ENCODE peak calls at places on chromosomes 3 and 15, in ten cellular contexts. One of them, this sample, is unnamed.

GRCh38 chr3:117408811-117409210 is 699.2 kb downstream of the TUSC7 start:
- DNase-seq in fibroblast of pulmonary artery: peak; percentile 28
- DNase-seq in coronary artery: no peak
- DNase-seq in upper lobe of left lung: no peak
- DNase-seq in right atrium auricular region: no peak
- DNase-seq in testis: no peak
- DNase-seq in right cardiac atrium: no peak
- DNase-seq in thoracic aorta: no peak
- DNase-seq in GM12878: no peak
- DNase-seq in CD8-positive, alpha-beta memory T cell: no peak
- DNase-seq in this sample: no peak

GRCh38 chr3:153513236-153513635 is 351.2 kb downstream of the RAP2B start:
- DNase-seq in right cardiac atrium: no peak
- DNase-seq in CD8-positive, alpha-beta memory T cell: peak; percentile 1
- DNase-seq in upper lobe of left lung: no peak
- DNase-seq in right atrium auricular region: no peak
- DNase-seq in thoracic aorta: no peak
- DNase-seq in testis: peak; percentile 18
- DNase-seq in coronary artery: no peak
- DNase-seq in fibroblast of pulmonary artery: peak; percentile 23
- DNase-seq in GM12878: no peak
- DNase-seq in this sample: peak; percentile 8

GRCh38 chr15:37995461-37996347 is 61.3 kb downstream of the TMCO5A start:
- DNase-seq in CD8-positive, alpha-beta memory T cell: no peak
- DNase-seq in thoracic aorta: no peak
- DNase-seq in right atrium auricular region: no peak
- DNase-seq in testis: peak; percentile 52
- DNase-seq in fibroblast of pulmonary artery: peak; percentile 87
- DNase-seq in right cardiac atrium: peak; percentile 35
- DNase-seq in coronary artery: no peak
- DNase-seq in upper lobe of left lung: no peak
- DNase-seq in GM12878: peak; percentile 26
- DNase-seq in this sample: peak; percentile 48

GRCh38 chr3:158313344-158313927 is 203.5 kb downstream of the RSRC1 start:
- DNase-seq in upper lobe of left lung: no peak
- DNase-seq in fibroblast of pulmonary artery: peak; percentile 55
- DNase-seq in coronary artery: no peak
- DNase-seq in thoracic aorta: no peak
- DNase-seq in CD8-positive, alpha-beta memory T cell: no peak
- DNase-seq in right cardiac atrium: no peak
- DNase-seq in GM12878: no peak
- DNase-seq in testis: no peak
- DNase-seq in right atrium auricular region: no peak
- DNase-seq in this sample: peak; percentile 34

GRCh38 chr3:126245811-126246727 is 65.7 kb upstream of the ALDH1L1 start:
- DNase-seq in testis: peak; percentile 78
- DNase-seq in coronary artery: no peak
- DNase-seq in fibroblast of pulmonary artery: peak; percentile 77
- DNase-seq in GM12878: no peak
- DNase-seq in right atrium auricular region: no peak
- DNase-seq in right cardiac atrium: peak; percentile 62
- DNase-seq in upper lobe of left lung: peak; percentile 45
- DNase-seq in CD8-positive, alpha-beta memory T cell: no peak
- DNase-seq in thoracic aorta: no peak
- DNase-seq in this sample: peak; percentile 41

GRCh38 chr3:7574435-7574834 is 713.5 kb downstream of the GRM7 start:
- DNase-seq in GM12878: no peak
- DNase-seq in coronary artery: no peak
- DNase-seq in upper lobe of left lung: no peak
- DNase-seq in testis: no peak
- DNase-seq in right atrium auricular region: no peak
- DNase-seq in thoracic aorta: no peak
- DNase-seq in CD8-positive, alpha-beta memory T cell: no peak
- DNase-seq in right cardiac atrium: no peak
- DNase-seq in fibroblast of pulmonary artery: peak; percentile 65
- DNase-seq in this sample: no peak

GRCh38 chr3:31968391-31968926 is 12.6 kb downstream of the OSBPL10 start:
- DNase-seq in GM12878: no peak
- DNase-seq in coronary artery: no peak
- DNase-seq in right atrium auricular region: no peak
- DNase-seq in thoracic aorta: no peak
- DNase-seq in upper lobe of left lung: no peak
- DNase-seq in fibroblast of pulmonary artery: peak; percentile 80
- DNase-seq in right cardiac atrium: no peak
- DNase-seq in testis: no peak
- DNase-seq in CD8-positive, alpha-beta memory T cell: no peak
- DNase-seq in this sample: no peak

GRCh38 chr3:52120576-52121458 is 33.4 kb downstream of the POC1A start:
- DNase-seq in upper lobe of left lung: no peak
- DNase-seq in testis: no peak
- DNase-seq in CD8-positive, alpha-beta memory T cell: no peak
- DNase-seq in fibroblast of pulmonary artery: no peak
- DNase-seq in right cardiac atrium: no peak
- DNase-seq in thoracic aorta: no peak
- DNase-seq in GM12878: no peak
- DNase-seq in right atrium auricular region: no peak
- DNase-seq in coronary artery: no peak
- DNase-seq in this sample: no peak

GRCh38 chr3:47645551-47645950 is 66.9 kb upstream of the CSPG5 start:
- DNase-seq in upper lobe of left lung: no peak
- DNase-seq in testis: no peak
- DNase-seq in fibroblast of pulmonary artery: peak; percentile 14
- DNase-seq in GM12878: no peak
- DNase-seq in right cardiac atrium: no peak
- DNase-seq in thoracic aorta: no peak
- DNase-seq in CD8-positive, alpha-beta memory T cell: no peak
- DNase-seq in right atrium auricular region: no peak
- DNase-seq in coronary artery: no peak
- DNase-seq in this sample: no peak

GRCh38 chr3:98326945-98327344 is 26.7 kb upstream of the OR5K4 start:
- DNase-seq in CD8-positive, alpha-beta memory T cell: no peak
- DNase-seq in testis: no peak
- DNase-seq in coronary artery: no peak
- DNase-seq in upper lobe of left lung: no peak
- DNase-seq in right atrium auricular region: no peak
- DNase-seq in fibroblast of pulmonary artery: no peak
- DNase-seq in GM12878: peak; percentile 35
- DNase-seq in right cardiac atrium: no peak
- DNase-seq in thoracic aorta: no peak
- DNase-seq in this sample: no peak

GRCh38 chr15:52626671-52627369 is 52.4 kb downstream of the ATOSA start:
- DNase-seq in upper lobe of left lung: no peak
- DNase-seq in CD8-positive, alpha-beta memory T cell: no peak
- DNase-seq in testis: no peak
- DNase-seq in GM12878: no peak
- DNase-seq in right cardiac atrium: no peak
- DNase-seq in fibroblast of pulmonary artery: no peak
- DNase-seq in coronary artery: no peak
- DNase-seq in right atrium auricular region: no peak
- DNase-seq in thoracic aorta: no peak
- DNase-seq in this sample: no peak

GRCh38 chr15:58873267-58873666 is 60.2 kb downstream of the SLTM start:
- DNase-seq in right cardiac atrium: no peak
- DNase-seq in thoracic aorta: no peak
- DNase-seq in fibroblast of pulmonary artery: peak; percentile 40
- DNase-seq in coronary artery: no peak
- DNase-seq in right atrium auricular region: no peak
- DNase-seq in CD8-positive, alpha-beta memory T cell: no peak
- DNase-seq in upper lobe of left lung: no peak
- DNase-seq in testis: no peak
- DNase-seq in GM12878: no peak
- DNase-seq in this sample: no peak

GRCh38 chr15:89091667-89092220 is 3.5 kb downstream of the ABHD2 start:
- DNase-seq in right cardiac atrium: no peak
- DNase-seq in testis: no peak
- DNase-seq in right atrium auricular region: no peak
- DNase-seq in fibroblast of pulmonary artery: no peak
- DNase-seq in GM12878: no peak
- DNase-seq in upper lobe of left lung: no peak
- DNase-seq in thoracic aorta: no peak
- DNase-seq in coronary artery: no peak
- DNase-seq in CD8-positive, alpha-beta memory T cell: no peak
- DNase-seq in this sample: no peak

GRCh38 chr3:30141178-30141581 is 465.2 kb upstream of the TGFBR2 start:
- DNase-seq in testis: no peak
- DNase-seq in CD8-positive, alpha-beta memory T cell: no peak
- DNase-seq in right cardiac atrium: no peak
- DNase-seq in upper lobe of left lung: no peak
- DNase-seq in coronary artery: no peak
- DNase-seq in GM12878: no peak
- DNase-seq in right atrium auricular region: no peak
- DNase-seq in thoracic aorta: no peak
- DNase-seq in fibroblast of pulmonary artery: no peak
- DNase-seq in this sample: no peak

GRCh38 chr3:57234613-57235575 is 7.4 kb downstream of the APPL1 start:
- DNase-seq in upper lobe of left lung: no peak
- DNase-seq in GM12878: no peak
- DNase-seq in testis: no peak
- DNase-seq in CD8-positive, alpha-beta memory T cell: no peak
- DNase-seq in thoracic aorta: no peak
- DNase-seq in coronary artery: no peak
- DNase-seq in right atrium auricular region: no peak
- DNase-seq in right cardiac atrium: no peak
- DNase-seq in fibroblast of pulmonary artery: no peak
- DNase-seq in this sample: no peak
- H3K4me3 ChIP-seq in upper lobe of left lung: no peak overlapping the region
- H3K4me3 ChIP-seq in GM12878: peak overlapping the region; percentile 38
- H3K4me3 ChIP-seq in testis: no peak overlapping the region
- H3K4me3 ChIP-seq in CD8-positive, alpha-beta memory T cell: no peak overlapping the region
- H3K4me3 ChIP-seq in thoracic aorta: no peak overlapping the region
- H3K4me3 ChIP-seq in coronary artery: no peak overlapping the region
- H3K4me3 ChIP-seq in right atrium auricular region: no peak overlapping the region
- H3K4me3 ChIP-seq in right cardiac atrium: no peak overlapping the region
- H3K4me3 ChIP-seq in fibroblast of pulmonary artery: no peak overlapping the region
- H3K4me3 ChIP-seq in this sample: no peak overlapping the region

GRCh38 chr3:100717063-100717462 is 7.8 kb downstream of the TFG start:
- DNase-seq in GM12878: no peak
- DNase-seq in coronary artery: no peak
- DNase-seq in testis: no peak
- DNase-seq in fibroblast of pulmonary artery: no peak
- DNase-seq in thoracic aorta: no peak
- DNase-seq in upper lobe of left lung: no peak
- DNase-seq in right cardiac atrium: no peak
- DNase-seq in right atrium auricular region: no peak
- DNase-seq in CD8-positive, alpha-beta memory T cell: no peak
- DNase-seq in this sample: no peak
- H3K4me3 ChIP-seq in GM12878: peak overlapping the region; percentile 31
- H3K4me3 ChIP-seq in coronary artery: no peak overlapping the region
- H3K4me3 ChIP-seq in testis: no peak overlapping the region
- H3K4me3 ChIP-seq in fibroblast of pulmonary artery: no peak overlapping the region
- H3K4me3 ChIP-seq in thoracic aorta: no peak overlapping the region
- H3K4me3 ChIP-seq in upper lobe of left lung: no peak overlapping the region
- H3K4me3 ChIP-seq in right cardiac atrium: no peak overlapping the region
- H3K4me3 ChIP-seq in right atrium auricular region: no peak overlapping the region
- H3K4me3 ChIP-seq in CD8-positive, alpha-beta memory T cell: no peak overlapping the region
- H3K4me3 ChIP-seq in this sample: no peak overlapping the region

DNA sequence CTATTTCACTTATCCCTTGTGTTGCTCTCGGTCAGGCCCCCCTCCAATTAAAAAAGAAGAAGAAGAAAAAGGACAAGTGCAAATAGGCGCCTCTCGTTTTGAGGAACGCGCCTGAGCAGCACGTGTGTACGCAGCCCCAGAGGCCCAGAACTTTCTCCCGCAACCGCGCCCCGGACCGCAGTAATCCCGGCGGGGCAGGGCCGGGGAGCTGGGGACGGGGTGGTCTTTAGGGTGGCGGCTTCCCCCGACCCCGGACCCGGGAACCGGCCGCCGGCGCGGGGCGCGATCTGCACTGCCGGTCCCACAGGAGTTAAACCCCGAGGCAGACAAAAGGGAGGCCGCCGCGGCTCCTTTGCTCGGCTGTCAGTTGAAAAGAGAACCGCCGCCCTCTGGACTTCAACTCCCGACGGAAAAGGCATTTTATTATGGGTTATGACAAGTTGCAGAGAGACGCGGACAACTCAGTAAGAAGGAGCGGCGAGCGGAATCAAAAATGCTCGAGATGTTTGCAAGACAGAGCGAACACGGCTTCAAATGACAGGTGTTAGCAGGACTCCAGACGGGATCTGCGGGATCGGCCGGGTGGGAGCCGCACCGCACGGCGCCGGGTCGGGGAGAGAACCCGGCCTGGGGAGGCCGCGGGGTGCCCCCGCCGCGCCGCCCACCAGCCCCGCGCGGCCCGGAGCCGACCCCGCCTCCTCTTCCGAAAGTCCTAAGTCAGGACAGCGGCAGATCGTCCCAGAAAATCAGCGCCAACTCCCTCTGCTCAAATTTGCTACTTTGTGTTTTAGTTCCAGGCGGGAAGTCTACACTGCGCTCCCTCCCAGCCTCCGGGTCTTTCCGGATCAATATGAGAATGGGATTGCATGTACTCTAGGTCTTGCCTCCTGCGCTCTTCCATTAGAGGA is 79.0 kb downstream of the NR2F2 start:
- DNase-seq in fibroblast of pulmonary artery: no peak
- DNase-seq in right atrium auricular region: no peak
- DNase-seq in right cardiac atrium: no peak
- DNase-seq in GM12878: no peak
- DNase-seq in testis: peak; percentile 18
- DNase-seq in upper lobe of left lung: no peak
- DNase-seq in thoracic aorta: no peak
- DNase-seq in coronary artery: no peak
- DNase-seq in CD8-positive, alpha-beta memory T cell: no peak
- DNase-seq in this sample: no peak
- H3K4me3 ChIP-seq in fibroblast of pulmonary artery: no peak overlapping the region
- H3K4me3 ChIP-seq in right atrium auricular region: peak overlapping the region; percentile 13
- H3K4me3 ChIP-seq in right cardiac atrium: peak overlapping the region; percentile 70
- H3K4me3 ChIP-seq in GM12878: no peak overlapping the region
- H3K4me3 ChIP-seq in testis: peak overlapping the region; percentile 40
- H3K4me3 ChIP-seq in upper lobe of left lung: peak overlapping the region; percentile 33
- H3K4me3 ChIP-seq in thoracic aorta: peak overlapping the region; percentile 58
- H3K4me3 ChIP-seq in coronary artery: peak overlapping the region; percentile 67
- H3K4me3 ChIP-seq in CD8-positive, alpha-beta memory T cell: no peak overlapping the region
- H3K4me3 ChIP-seq in this sample: no peak overlapping the region

DNA sequence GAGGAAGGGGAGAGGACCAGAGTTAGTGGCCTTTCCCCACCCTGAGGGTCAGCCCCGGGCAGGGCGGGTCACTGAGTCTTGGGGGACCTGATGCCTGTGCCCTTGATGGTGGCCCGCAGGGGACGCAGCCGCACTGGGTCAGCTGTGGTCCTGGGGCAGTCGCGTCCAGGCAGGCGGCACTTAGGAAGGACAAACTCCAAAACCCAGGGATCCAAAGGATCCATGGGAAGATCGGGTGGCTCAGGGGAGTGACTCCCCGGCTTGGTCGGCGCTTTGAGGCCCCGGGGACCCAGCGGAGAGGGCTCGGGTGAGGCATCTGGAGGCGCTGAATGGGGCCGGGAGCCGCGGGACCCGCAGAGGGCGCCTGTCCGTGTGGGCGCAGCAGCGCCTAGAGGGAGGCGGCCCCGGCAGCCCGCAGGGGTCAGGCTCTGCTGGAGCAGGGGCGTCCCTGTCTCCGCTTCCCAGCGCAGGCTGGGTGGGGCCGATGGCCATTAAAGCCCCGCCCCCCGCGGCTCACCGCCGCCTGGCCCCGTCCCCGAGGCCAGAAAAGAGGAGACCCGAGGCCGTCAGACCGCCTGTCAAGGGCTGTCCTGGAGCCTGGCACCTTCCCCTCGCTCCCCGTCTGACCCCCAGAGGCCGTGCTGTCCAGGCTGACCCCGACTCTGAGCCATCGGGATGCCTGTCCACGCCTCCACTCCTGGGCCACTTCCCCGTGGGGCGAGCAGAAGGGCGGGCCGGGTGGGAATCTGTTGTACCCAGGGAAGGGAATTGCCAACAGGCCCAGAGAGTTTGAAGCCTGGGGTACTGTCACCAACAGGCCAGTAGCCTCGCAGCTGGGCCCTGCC is 17.4 kb downstream of the CIDEC start:
- DNase-seq in upper lobe of left lung: peak; percentile 59
- DNase-seq in fibroblast of pulmonary artery: peak; percentile 36
- DNase-seq in right atrium auricular region: no peak
- DNase-seq in CD8-positive, alpha-beta memory T cell: no peak
- DNase-seq in right cardiac atrium: peak; percentile 78
- DNase-seq in thoracic aorta: no peak
- DNase-seq in GM12878: no peak
- DNase-seq in coronary artery: no peak
- DNase-seq in testis: peak; percentile 49
- DNase-seq in this sample: no peak
- H3K4me3 ChIP-seq in upper lobe of left lung: peak overlapping the region; percentile 47
- H3K4me3 ChIP-seq in fibroblast of pulmonary artery: no peak overlapping the region
- H3K4me3 ChIP-seq in right atrium auricular region: peak overlapping the region; percentile 34
- H3K4me3 ChIP-seq in CD8-positive, alpha-beta memory T cell: no peak overlapping the region
- H3K4me3 ChIP-seq in right cardiac atrium: peak overlapping the region; percentile 41
- H3K4me3 ChIP-seq in thoracic aorta: peak overlapping the region; percentile 65
- H3K4me3 ChIP-seq in GM12878: no peak overlapping the region
- H3K4me3 ChIP-seq in coronary artery: peak overlapping the region; percentile 63
- H3K4me3 ChIP-seq in testis: peak overlapping the region; percentile 39
- H3K4me3 ChIP-seq in this sample: no peak overlapping the region

This sample was measured in Jurkat, Clone E6-1.